ENCODE peak calls at places on chromosome 14, in six cellular contexts. T is AG10803, H is NCI-H1092, M is body of pancreas, O is astrocyte of the spinal cord, K is hypothalamus. Q is an unnamed sample.

GRCh38 chr14:61120576-61120975 is 139.5 kb downstream of the SLC38A6 start:
- DNase-seq in H (no peak), M (no peak), K (no peak), O (no peak), T (no peak), Q (no peak)

GRCh38 chr14:64758711-64759554 is 54.7 kb downstream of the PLEKHG3 start:
- DNase-seq in T (peak), K (no peak), H (peak), O (peak), M (peak), Q (peak)

GRCh38 chr14:51609987-51610283 is 41.8 kb upstream of the FRMD6 start:
- DNase-seq in O (peak), K (no peak), T (peak), M (no peak), H (no peak), Q (peak)

GRCh38 chr14:66483322-66483721 is 2.8 kb upstream of the CCDC196 start:
- DNase-seq in O (no peak), K (no peak), M (peak), T (peak), H (no peak), Q (no peak)

GRCh38 chr14:100825691-100826331 is at the start of gene MEG3:
- DNase-seq in T (peak), M (peak), O (peak), K (no peak), H (no peak), Q (peak)

GRCh38 chr14:94681300-94682060 is 69.3 kb downstream of the SERPINA3 start:
- DNase-seq in K (no peak), O (peak), T (peak), M (peak), H (no peak), Q (peak)

GRCh38 chr14:64439141-64439540 is 26.2 kb upstream of the AKAP5 start:
- DNase-seq in T (no peak), M (no peak), H (no peak), K (no peak), O (no peak), Q (no peak)

GRCh38 chr14:70909788-70910614 is 2.7 kb downstream of the PCNX1 start:
- DNase-seq in O (no peak), H (no peak), T (no peak), M (no peak), K (no peak), Q (no peak)

GRCh38 chr14:101719045-101719645 is 42.4 kb upstream of the PPP2R5C start:
- DNase-seq in K (no peak), H (no peak), M (no peak), O (no peak), T (no peak), Q (no peak)

GRCh38 chr14:104393199-104393897 is 186.2 kb upstream of the C14orf180 start:
- DNase-seq in T (no peak), O (no peak), K (no peak), H (no peak), M (no peak), Q (no peak)

GRCh38 chr14:68762944-68763831 is 29.7 kb downstream of the ZFP36L1 start:
- DNase-seq in K (no peak), H (peak), T (peak), O (no peak), M (peak), Q (peak)

GRCh38 chr14:23692416-23692815 is 56.3 kb downstream of the DHRS2 start:
- DNase-seq in M (no peak), H (no peak), T (no peak), K (no peak), O (no peak), Q (no peak)

GRCh38 chr14:89349196-89350008 is 67.6 kb downstream of the FOXN3 start:
- DNase-seq in M (peak), T (no peak), O (peak), H (peak), K (no peak), Q (no peak)

GRCh38 chr14:53824061-53824460 is 132.6 kb downstream of the BMP4 start:
- DNase-seq in K (no peak), O (no peak), M (no peak), T (no peak), H (no peak), Q (no peak)

GRCh38 chr14:102088012-102088792 is 1.4 kb upstream of the HSP90AA1 start:
- DNase-seq in H (no peak), T (peak), O (no peak), M (peak), K (peak), Q (peak)

GRCh38 chr14:79825046-79825521 is 386.2 kb downstream of the DIO2 start:
- DNase-seq in T (peak), K (no peak), H (no peak), O (no peak), M (peak), Q (peak)

GRCh38 chr14:103103461-103104388 is 9.2 kb downstream of the EXOC3L4 start:
- DNase-seq in M (peak), T (peak), H (peak), K (no peak), O (no peak), Q (peak)

GRCh38 chr14:58098507-58098906 is 53.5 kb downstream of the ARMH4 start:
- DNase-seq in T (no peak), O (no peak), K (no peak), H (no peak), M (no peak), Q (no peak)

GRCh38 chr14:74867673-74868072 is 8.3 kb downstream of the PROX2 start:
- DNase-seq in M (no peak), T (peak), H (no peak), O (peak), K (no peak), Q (no peak)

GRCh38 chr14:102084931-102085330 is 1.9 kb downstream of the HSP90AA1 start:
- DNase-seq in M (no peak), T (no peak), H (no peak), K (no peak), O (no peak), Q (no peak)

GRCh38 chr14:96362071-96362964 is 823 bp downstream of the ATG2B start:
- DNase-seq in K (peak), T (peak), M (peak), O (peak), H (no peak), Q (peak)

GRCh38 chr14:69043598-69044267 is 64.6 kb upstream of the ACTN1 start:
- DNase-seq in O (peak), H (no peak), K (no peak), M (no peak), T (peak), Q (peak)

GRCh38 chr14:99513946-99514551 is 32.8 kb downstream of the CCNK start:
- DNase-seq in M (peak), T (no peak), K (no peak), H (no peak), O (no peak), Q (no peak)

GRCh38 chr14:51726166-51726899 is 74.6 kb downstream of the FRMD6 start:
- DNase-seq in O (peak), K (no peak), H (no peak), M (no peak), T (peak), Q (peak)

GRCh38 chr14:91376547-91377477 is 40.8 kb downstream of the CCDC88C start:
- DNase-seq in K (no peak), T (no peak), H (no peak), M (no peak), O (no peak), Q (no peak)

GRCh38 chr14:86574026-86574777 is 1044.3 kb downstream of the FLRT2 start:
- DNase-seq in H (no peak), T (peak), M (no peak), O (peak), K (no peak), Q (peak)

GRCh38 chr14:105180598-105181528 is at the start of gene NUDT14:
- DNase-seq in T (peak), M (peak), O (no peak), K (no peak), H (no peak), Q (peak)

GRCh38 chr14:24282736-24283135 is 11.3 kb upstream of the RABGGTA start:
- DNase-seq in T (no peak), O (no peak), K (no peak), H (no peak), M (no peak), Q (no peak)

GRCh38 chr14:51653096-51653814 is 1.5 kb downstream of the FRMD6 start:
- DNase-seq in M (no peak), O (peak), H (no peak), T (peak), K (no peak), Q (peak)

Q was measured in EL.